ENCODE peak calls at places on chromosomes 6 and 20, in ten cellular contexts. One of them, this sample, is unnamed.

GRCh38 chr6:16760536-16761468 is at the start of gene ATXN1:
- DNase-seq in upper lobe of right lung: peak; percentile 81
- DNase-seq in Calu3: peak; percentile 21
- DNase-seq in MCF 10A: peak; percentile 53
- DNase-seq in tibial artery: peak; percentile 73
- DNase-seq in left ventricle myocardium inferior: peak; percentile 57
- DNase-seq in CD8-positive, alpha-beta T cell: peak; percentile 51
- DNase-seq in astrocyte of the cerebellum: no peak
- DNase-seq in psoas muscle: peak; percentile 63
- DNase-seq in HFFc6: peak; percentile 68
- DNase-seq in this sample: no peak

GRCh38 chr6:111462770-111463391 is 20.1 kb downstream of the REV3L start:
- DNase-seq in left ventricle myocardium inferior: no peak
- DNase-seq in HFFc6: no peak
- DNase-seq in Calu3: no peak
- DNase-seq in psoas muscle: no peak
- DNase-seq in astrocyte of the cerebellum: no peak
- DNase-seq in upper lobe of right lung: no peak
- DNase-seq in MCF 10A: peak; percentile 66
- DNase-seq in tibial artery: no peak
- DNase-seq in CD8-positive, alpha-beta T cell: no peak
- DNase-seq in this sample: no peak

GRCh38 chr6:35149891-35150566 is 8.9 kb upstream of the TCP11 start:
- DNase-seq in HFFc6: no peak
- DNase-seq in astrocyte of the cerebellum: no peak
- DNase-seq in Calu3: no peak
- DNase-seq in tibial artery: no peak
- DNase-seq in upper lobe of right lung: no peak
- DNase-seq in MCF 10A: no peak
- DNase-seq in left ventricle myocardium inferior: no peak
- DNase-seq in psoas muscle: no peak
- DNase-seq in CD8-positive, alpha-beta T cell: no peak
- DNase-seq in this sample: no peak

GRCh38 chr6:118893095-118893881 is 664 bp upstream of the ASF1A start:
- DNase-seq in MCF 10A: peak; percentile 62
- DNase-seq in upper lobe of right lung: no peak
- DNase-seq in Calu3: no peak
- DNase-seq in left ventricle myocardium inferior: no peak
- DNase-seq in psoas muscle: no peak
- DNase-seq in HFFc6: peak; percentile 62
- DNase-seq in CD8-positive, alpha-beta T cell: peak; percentile 49
- DNase-seq in tibial artery: peak; percentile 31
- DNase-seq in astrocyte of the cerebellum: no peak
- DNase-seq in this sample: no peak

GRCh38 chr6:4446982-4447381 is 311.6 kb upstream of the ECI2 start:
- DNase-seq in astrocyte of the cerebellum: no peak
- DNase-seq in upper lobe of right lung: no peak
- DNase-seq in Calu3: no peak
- DNase-seq in MCF 10A: peak; percentile 43
- DNase-seq in psoas muscle: no peak
- DNase-seq in left ventricle myocardium inferior: no peak
- DNase-seq in tibial artery: no peak
- DNase-seq in CD8-positive, alpha-beta T cell: no peak
- DNase-seq in HFFc6: peak; percentile 31
- DNase-seq in this sample: no peak

GRCh38 chr6:85703359-85703758 is 60.7 kb upstream of the SYNCRIP start:
- DNase-seq in left ventricle myocardium inferior: no peak
- DNase-seq in astrocyte of the cerebellum: no peak
- DNase-seq in MCF 10A: peak; percentile 13
- DNase-seq in HFFc6: no peak
- DNase-seq in Calu3: no peak
- DNase-seq in tibial artery: no peak
- DNase-seq in CD8-positive, alpha-beta T cell: no peak
- DNase-seq in psoas muscle: no peak
- DNase-seq in upper lobe of right lung: no peak
- DNase-seq in this sample: no peak

GRCh38 chr6:97705568-97705967 is 422.6 kb upstream of the MMS22L start:
- DNase-seq in astrocyte of the cerebellum: no peak
- DNase-seq in HFFc6: no peak
- DNase-seq in Calu3: no peak
- DNase-seq in psoas muscle: no peak
- DNase-seq in MCF 10A: peak; percentile 14
- DNase-seq in upper lobe of right lung: no peak
- DNase-seq in CD8-positive, alpha-beta T cell: no peak
- DNase-seq in tibial artery: no peak
- DNase-seq in left ventricle myocardium inferior: no peak
- DNase-seq in this sample: no peak

GRCh38 chr6:117615981-117616961 is 14.0 kb upstream of the GOPC start:
- DNase-seq in left ventricle myocardium inferior: no peak
- DNase-seq in CD8-positive, alpha-beta T cell: peak; percentile 25
- DNase-seq in HFFc6: no peak
- DNase-seq in psoas muscle: no peak
- DNase-seq in Calu3: no peak
- DNase-seq in upper lobe of right lung: no peak
- DNase-seq in tibial artery: no peak
- DNase-seq in astrocyte of the cerebellum: peak; percentile 75
- DNase-seq in MCF 10A: no peak
- DNase-seq in this sample: no peak

GRCh38 chr20:58141971-58142842 is 86.2 kb downstream of the ANKRD60 start:
- DNase-seq in upper lobe of right lung: peak; percentile 50
- DNase-seq in tibial artery: no peak
- DNase-seq in HFFc6: no peak
- DNase-seq in left ventricle myocardium inferior: no peak
- DNase-seq in astrocyte of the cerebellum: no peak
- DNase-seq in MCF 10A: no peak
- DNase-seq in psoas muscle: no peak
- DNase-seq in Calu3: no peak
- DNase-seq in CD8-positive, alpha-beta T cell: no peak
- DNase-seq in this sample: no peak

GRCh38 chr6:83119742-83120300 is 52.4 kb downstream of the DOP1A start:
- DNase-seq in Calu3: no peak
- DNase-seq in psoas muscle: no peak
- DNase-seq in HFFc6: no peak
- DNase-seq in astrocyte of the cerebellum: no peak
- DNase-seq in tibial artery: no peak
- DNase-seq in left ventricle myocardium inferior: no peak
- DNase-seq in CD8-positive, alpha-beta T cell: no peak
- DNase-seq in upper lobe of right lung: no peak
- DNase-seq in MCF 10A: peak; percentile 52
- DNase-seq in this sample: no peak

GRCh38 chr20:3371757-3372156 is 35.7 kb downstream of the DNAAF9 start:
- DNase-seq in HFFc6: no peak
- DNase-seq in Calu3: no peak
- DNase-seq in psoas muscle: no peak
- DNase-seq in CD8-positive, alpha-beta T cell: no peak
- DNase-seq in MCF 10A: no peak
- DNase-seq in tibial artery: no peak
- DNase-seq in left ventricle myocardium inferior: no peak
- DNase-seq in upper lobe of right lung: no peak
- DNase-seq in astrocyte of the cerebellum: no peak
- DNase-seq in this sample: no peak

GRCh38 chr6:60670036-60670435 is 1616.0 kb downstream of the KHDRBS2 start:
- DNase-seq in MCF 10A: no peak
- DNase-seq in upper lobe of right lung: no peak
- DNase-seq in Calu3: no peak
- DNase-seq in tibial artery: no peak
- DNase-seq in astrocyte of the cerebellum: no peak
- DNase-seq in left ventricle myocardium inferior: no peak
- DNase-seq in HFFc6: no peak
- DNase-seq in psoas muscle: no peak
- DNase-seq in CD8-positive, alpha-beta T cell: no peak
- DNase-seq in this sample: no peak

GRCh38 chr20:33871362-33871761 is 60.2 kb downstream of the CHMP4B start:
- DNase-seq in CD8-positive, alpha-beta T cell: no peak
- DNase-seq in astrocyte of the cerebellum: peak; percentile 32
- DNase-seq in psoas muscle: no peak
- DNase-seq in HFFc6: no peak
- DNase-seq in tibial artery: no peak
- DNase-seq in Calu3: no peak
- DNase-seq in upper lobe of right lung: no peak
- DNase-seq in MCF 10A: no peak
- DNase-seq in left ventricle myocardium inferior: no peak
- DNase-seq in this sample: no peak

GRCh38 chr6:118894425-118895240 is 681 bp downstream of the ASF1A start:
- DNase-seq in Calu3: peak; percentile 56
- DNase-seq in upper lobe of right lung: peak; percentile 86
- DNase-seq in tibial artery: peak; percentile 70
- DNase-seq in psoas muscle: peak; percentile 72
- DNase-seq in MCF 10A: peak; percentile 50
- DNase-seq in CD8-positive, alpha-beta T cell: peak; percentile 62
- DNase-seq in astrocyte of the cerebellum: no peak
- DNase-seq in HFFc6: peak; percentile 45
- DNase-seq in left ventricle myocardium inferior: peak; percentile 72
- DNase-seq in this sample: no peak

GRCh38 chr6:48889429-48889828 is 573.6 kb downstream of the MMUT start:
- DNase-seq in psoas muscle: no peak
- DNase-seq in HFFc6: no peak
- DNase-seq in astrocyte of the cerebellum: no peak
- DNase-seq in upper lobe of right lung: no peak
- DNase-seq in tibial artery: no peak
- DNase-seq in CD8-positive, alpha-beta T cell: no peak
- DNase-seq in MCF 10A: peak; percentile 6
- DNase-seq in left ventricle myocardium inferior: no peak
- DNase-seq in Calu3: no peak
- DNase-seq in this sample: no peak

GRCh38 chr20:63362426-63363009 is 1.4 kb upstream of the CHRNA4 start:
- DNase-seq in CD8-positive, alpha-beta T cell: no peak
- DNase-seq in upper lobe of right lung: no peak
- DNase-seq in astrocyte of the cerebellum: no peak
- DNase-seq in MCF 10A: no peak
- DNase-seq in left ventricle myocardium inferior: no peak
- DNase-seq in psoas muscle: no peak
- DNase-seq in HFFc6: no peak
- DNase-seq in tibial artery: no peak
- DNase-seq in Calu3: no peak
- DNase-seq in this sample: no peak
- TF ChIP-seq CTCF in CD8-positive, alpha-beta T cell: no peak
- TF ChIP-seq CTCF in upper lobe of right lung: no peak
- TF ChIP-seq CTCF in astrocyte of the cerebellum: no peak
- TF ChIP-seq CTCF in MCF 10A: no peak
- TF ChIP-seq CTCF in left ventricle myocardium inferior: no peak
- TF ChIP-seq CTCF in psoas muscle: no peak
- TF ChIP-seq CTCF in HFFc6: no peak
- TF ChIP-seq CTCF in tibial artery: no peak
- TF ChIP-seq CTCF in Calu3: no peak
- TF ChIP-seq CTCF in this sample: no peak

GRCh38 chr6:43926644-43927524 is 156.9 kb downstream of the VEGFA start:
- DNase-seq in MCF 10A: peak; percentile 97
- DNase-seq in Calu3: peak; percentile 98
- DNase-seq in psoas muscle: no peak
- DNase-seq in astrocyte of the cerebellum: peak; percentile 70
- DNase-seq in left ventricle myocardium inferior: peak; percentile 13
- DNase-seq in tibial artery: peak; percentile 60
- DNase-seq in upper lobe of right lung: peak; percentile 78
- DNase-seq in HFFc6: peak; percentile 69
- DNase-seq in CD8-positive, alpha-beta T cell: no peak
- DNase-seq in this sample: peak; percentile 95
- TF ChIP-seq CTCF in MCF 10A: no peak
- TF ChIP-seq CTCF in Calu3: no peak
- TF ChIP-seq CTCF in psoas muscle: no peak
- TF ChIP-seq CTCF in astrocyte of the cerebellum: no peak
- TF ChIP-seq CTCF in left ventricle myocardium inferior: no peak
- TF ChIP-seq CTCF in tibial artery: no peak
- TF ChIP-seq CTCF in upper lobe of right lung: no peak
- TF ChIP-seq CTCF in HFFc6: no peak
- TF ChIP-seq CTCF in CD8-positive, alpha-beta T cell: no peak
- TF ChIP-seq CTCF in this sample: no peak

DNA sequence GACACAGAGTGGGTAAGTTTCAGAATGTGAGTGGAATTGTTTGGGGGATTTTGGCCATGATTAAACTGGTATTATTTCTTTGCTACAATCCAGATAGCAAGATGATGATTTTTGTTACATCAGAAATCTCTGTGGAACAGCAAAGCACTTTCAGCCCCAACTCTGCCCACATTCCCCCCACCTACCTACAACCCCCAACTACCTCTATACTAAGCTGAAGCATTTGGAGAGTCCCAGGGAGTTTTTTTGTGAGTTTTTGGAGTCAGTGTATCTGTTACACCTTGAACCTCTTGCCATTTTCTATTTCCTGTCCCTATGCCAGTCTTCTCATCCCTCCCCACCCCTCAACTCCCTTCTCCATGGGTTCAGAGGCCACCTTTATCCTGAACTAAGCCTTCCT is 24.8 kb downstream of the POFUT1 start:
- DNase-seq in HFFc6: no peak
- DNase-seq in left ventricle myocardium inferior: no peak
- DNase-seq in Calu3: no peak
- DNase-seq in psoas muscle: no peak
- DNase-seq in astrocyte of the cerebellum: no peak
- DNase-seq in MCF 10A: no peak
- DNase-seq in tibial artery: no peak
- DNase-seq in upper lobe of right lung: no peak
- DNase-seq in CD8-positive, alpha-beta T cell: no peak
- DNase-seq in this sample: no peak
- TF ChIP-seq CTCF in HFFc6: no peak
- TF ChIP-seq CTCF in left ventricle myocardium inferior: no peak
- TF ChIP-seq CTCF in Calu3: no peak
- TF ChIP-seq CTCF in psoas muscle: no peak
- TF ChIP-seq CTCF in astrocyte of the cerebellum: no peak
- TF ChIP-seq CTCF in MCF 10A: no peak
- TF ChIP-seq CTCF in tibial artery: no peak
- TF ChIP-seq CTCF in upper lobe of right lung: no peak
- TF ChIP-seq CTCF in CD8-positive, alpha-beta T cell: no peak
- TF ChIP-seq CTCF in this sample: no peak

DNA sequence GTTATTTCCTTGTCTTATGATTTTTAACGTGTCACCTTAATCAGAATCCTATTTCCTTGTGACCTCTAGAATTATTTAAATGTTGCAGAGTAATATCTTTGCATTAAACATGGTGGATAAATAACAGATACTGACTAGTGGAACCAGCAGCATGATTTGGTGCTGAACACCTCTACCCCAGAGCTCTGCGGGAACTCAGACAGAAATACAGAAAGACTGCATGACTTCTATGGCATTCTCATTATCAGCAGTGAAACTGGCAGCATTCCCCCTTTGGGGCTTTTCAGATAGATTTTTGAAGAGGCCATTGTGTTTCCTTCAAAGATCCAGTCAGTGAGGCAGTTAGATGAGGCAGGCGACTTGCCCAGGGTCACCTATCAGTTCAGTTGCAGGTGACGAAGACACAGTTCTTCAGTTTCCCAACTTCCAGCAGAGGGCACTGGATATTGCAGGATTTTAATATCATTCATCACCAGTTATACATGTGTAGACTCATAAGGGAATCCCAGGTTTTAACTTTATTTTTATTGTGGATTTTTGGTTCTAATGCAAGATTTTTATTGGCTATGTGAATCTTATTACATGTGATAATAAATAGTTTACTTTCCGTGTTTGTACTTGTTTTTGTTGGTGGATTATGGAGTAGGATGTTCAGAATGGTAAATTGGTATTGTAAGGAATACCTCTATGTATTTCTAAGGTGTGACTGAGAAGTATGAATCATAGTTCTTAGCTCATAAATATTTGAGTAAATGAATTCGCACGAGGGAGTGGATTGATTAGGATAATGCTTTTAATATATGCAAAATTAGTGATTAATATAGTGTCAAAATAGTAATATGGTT is 81.3 kb downstream of the AFDN start:
- DNase-seq in tibial artery: no peak
- DNase-seq in psoas muscle: no peak
- DNase-seq in MCF 10A: peak; percentile 45
- DNase-seq in Calu3: peak; percentile 38
- DNase-seq in CD8-positive, alpha-beta T cell: no peak
- DNase-seq in HFFc6: peak; percentile 32
- DNase-seq in astrocyte of the cerebellum: no peak
- DNase-seq in left ventricle myocardium inferior: no peak
- DNase-seq in upper lobe of right lung: no peak
- DNase-seq in this sample: no peak
- TF ChIP-seq CTCF in tibial artery: peak; percentile 33
- TF ChIP-seq CTCF in psoas muscle: peak; percentile 54
- TF ChIP-seq CTCF in MCF 10A: peak; percentile 25
- TF ChIP-seq CTCF in Calu3: peak; percentile 13
- TF ChIP-seq CTCF in CD8-positive, alpha-beta T cell: no peak
- TF ChIP-seq CTCF in HFFc6: peak; percentile 81
- TF ChIP-seq CTCF in astrocyte of the cerebellum: peak; percentile 52
- TF ChIP-seq CTCF in left ventricle myocardium inferior: peak; percentile 74
- TF ChIP-seq CTCF in upper lobe of right lung: peak; percentile 55
- TF ChIP-seq CTCF in this sample: peak; percentile 54